ENCODE peak calls at places on chromosome 12, in nine cellular contexts. Z, Q, G, E, P, C, Y, F and R are unnamed samples.

GRCh38 chr12:12819752-12820311 is 6.7 kb downstream of the DDX47 start:
- DNase-seq in Z (no peak), Q (no peak), G (no peak), E (peak; percentile 61), P (no peak), C (no peak), Y (no peak), F (no peak), R (no peak)

GRCh38 chr12:66279127-66279712 is 23.1 kb upstream of the HELB start:
- DNase-seq in Z (no peak), Q (no peak), G (peak; percentile 51), E (peak; percentile 7), P (no peak), C (no peak), Y (no peak), F (no peak), R (no peak)

GRCh38 chr12:17016116-17016864 is 410.3 kb upstream of the LMO3 start:
- DNase-seq in Z (no peak), Q (no peak), G (no peak), E (no peak), P (no peak), C (no peak), Y (no peak), F (no peak), R (no peak)

GRCh38 chr12:47281667-47282171 is 202.0 kb upstream of the AMIGO2 start:
- DNase-seq in Z (no peak), Q (no peak), G (no peak), E (no peak), P (no peak), C (no peak), Y (no peak), F (no peak), R (no peak)

GRCh38 chr12:11886339-11886738 is 184.4 kb upstream of the BCL2L14 start:
- DNase-seq in Z (no peak), Q (no peak), G (no peak), E (no peak), P (no peak), C (no peak), Y (no peak), F (no peak), R (no peak)

GRCh38 chr12:55499810-55500252 is 7.7 kb downstream of the OR6C68 start:
- DNase-seq in Z (no peak), Q (peak; percentile 1), G (no peak), E (no peak), P (no peak), C (peak; percentile 47), Y (no peak), F (no peak), R (no peak)

GRCh38 chr12:106773286-106773685 is 1.2 kb upstream of the RIC8B start:
- DNase-seq in Z (no peak), Q (no peak), G (no peak), E (no peak), P (no peak), C (no peak), Y (no peak), F (no peak), R (no peak)

GRCh38 chr12:104494137-104494815 is 37.5 kb downstream of the CHST11 start:
- DNase-seq in Z (no peak), Q (no peak), G (no peak), E (no peak), P (no peak), C (peak; percentile 39), Y (peak; percentile 72), F (no peak), R (no peak)

GRCh38 chr12:104306943-104307654 is 3.6 kb downstream of the EID3 start:
- DNase-seq in Z (no peak), Q (no peak), G (no peak), E (no peak), P (no peak), C (no peak), Y (no peak), F (no peak), R (no peak)

GRCh38 chr12:94792690-94793089 is 142.3 kb upstream of the TMCC3 start:
- DNase-seq in Z (no peak), Q (no peak), G (peak; percentile 15), E (no peak), P (no peak), C (peak; percentile 26), Y (no peak), F (no peak), R (no peak)

GRCh38 chr12:129657179-129657578 is 246.6 kb downstream of the TMEM132D start:
- DNase-seq in Z (no peak), Q (no peak), G (no peak), E (no peak), P (no peak), C (no peak), Y (no peak), F (no peak), R (no peak)

GRCh38 chr12:19712041-19712440 is 272.7 kb downstream of the AEBP2 start:
- DNase-seq in Z (no peak), Q (no peak), G (no peak), E (peak; percentile 5), P (no peak), C (no peak), Y (no peak), F (no peak), R (no peak)

GRCh38 chr12:123050331-123050809 is 69.9 kb downstream of the ARL6IP4 start:
- DNase-seq in Z (no peak), Q (no peak), G (no peak), E (no peak), P (no peak), C (no peak), Y (no peak), F (no peak), R (no peak)

GRCh38 chr12:47419500-47419899 is 286.3 kb downstream of the RPAP3 start:
- DNase-seq in Z (no peak), Q (no peak), G (no peak), E (no peak), P (no peak), C (no peak), Y (no peak), F (no peak), R (no peak)

GRCh38 chr12:96219700-96220206 is 25.6 kb downstream of the ELK3 start:
- DNase-seq in Z (no peak), Q (no peak), G (no peak), E (peak; percentile 94), P (no peak), C (no peak), Y (no peak), F (peak; percentile 38), R (no peak)

GRCh38 chr12:126719886-126720666 is 1546.9 kb upstream of the TMEM132C start:
- DNase-seq in Z (no peak), Q (no peak), G (no peak), E (no peak), P (no peak), C (no peak), Y (no peak), F (no peak), R (no peak)

GRCh38 chr12:30023186-30023585 is 239.4 kb upstream of the TMTC1 start:
- DNase-seq in Z (no peak), Q (no peak), G (no peak), E (no peak), P (no peak), C (no peak), Y (no peak), F (no peak), R (no peak)

GRCh38 chr12:113298861-113299545 is 35.9 kb downstream of the SLC8B1 start:
- DNase-seq in Z (no peak), Q (no peak), G (no peak), E (no peak), P (no peak), C (no peak), Y (no peak), F (no peak), R (no peak)

GRCh38 chr12:1880876-1881275 is 37.6 kb downstream of the CACNA2D4 start:
- DNase-seq in Z (no peak), Q (no peak), G (peak; percentile 3), E (no peak), P (no peak), C (no peak), Y (no peak), F (no peak), R (no peak)

GRCh38 chr12:99498756-99499155 is 148.8 kb upstream of the GARIN6 start:
- DNase-seq in Z (no peak), Q (no peak), G (no peak), E (peak; percentile 48), P (no peak), C (no peak), Y (no peak), F (no peak), R (no peak)

GRCh38 chr12:6262635-6263034 is 47.8 kb upstream of the PLEKHG6 start:
- DNase-seq in Z (no peak), Q (no peak), G (no peak), E (no peak), P (no peak), C (no peak), Y (no peak), F (no peak), R (no peak)

GRCh38 chr12:62332598-62332997 is 72.4 kb downstream of the USP15 start:
- DNase-seq in Z (no peak), Q (no peak), G (no peak), E (no peak), P (no peak), C (no peak), Y (no peak), F (no peak), R (no peak)

GRCh38 chr12:122669397-122670070 is 33.6 kb downstream of the HCAR2 start:
- DNase-seq in Z (no peak), Q (no peak), G (no peak), E (no peak), P (no peak), C (no peak), Y (no peak), F (no peak), R (no peak)

GRCh38 chr12:131138638-131139362 is 185.1 kb downstream of the ADGRD1 start:
- DNase-seq in Z (no peak), Q (no peak), G (no peak), E (no peak), P (peak; percentile 84), C (no peak), Y (no peak), F (no peak), R (no peak)

GRCh38 chr12:121657305-121658008 is 12.0 kb downstream of the MORN3 start:
- DNase-seq in Z (no peak), Q (no peak), G (no peak), E (no peak), P (no peak), C (no peak), Y (no peak), F (no peak), R (no peak)

GRCh38 chr12:114399664-114400211 is 6.2 kb downstream of the TBX5 start:
- DNase-seq in Z (no peak), Q (peak; percentile 32), G (no peak), E (no peak), P (no peak), C (peak; percentile 15), Y (no peak), F (no peak), R (no peak)